ENCODE peak calls at places on chromosomes 3 and 15, in six cellular contexts. B is IMR-90, U is HepG2, H is A549, C is K562, V is GM12878. Z is an unnamed sample.

GRCh38 chr15:88920186-88920891 is 7.2 kb upstream of the MFGE8 start:
- DNase-seq in B (peak; percentile 77), H (no peak), V (no peak), U (no peak), C (peak; percentile 44), Z (no peak)

GRCh38 chr3:12832350-12833225 is 8.8 kb downstream of the RPL32 start:
- DNase-seq in V (no peak), H (no peak), U (no peak), B (no peak), C (no peak), Z (no peak)

GRCh38 chr15:70328137-70329115 is 230.7 kb upstream of the TLE3 start:
- DNase-seq in B (peak; percentile 48), C (no peak), V (no peak), U (no peak), H (no peak), Z (no peak)

GRCh38 chr3:8371085-8371551 is 130.5 kb upstream of the LMCD1 start:
- DNase-seq in V (no peak), B (peak; percentile 53), H (peak; percentile 4), C (no peak), U (no peak), Z (no peak)

GRCh38 chr3:195128255-195129071 is 142.5 kb downstream of the XXYLT1 start:
- DNase-seq in H (no peak), V (no peak), U (no peak), B (peak; percentile 59), C (no peak), Z (no peak)

GRCh38 chr15:70483513-70483912 is 279.8 kb downstream of the UACA start:
- DNase-seq in H (no peak), C (no peak), U (no peak), B (no peak), V (no peak), Z (no peak)

GRCh38 chr15:57591822-57592367 is at the start of gene MYZAP:
- DNase-seq in U (no peak), C (peak; percentile 90), B (no peak), V (no peak), H (peak; percentile 84), Z (peak; percentile 64)

GRCh38 chr3:58214484-58215316 is 3.9 kb upstream of the DNASE1L3 start:
- DNase-seq in C (no peak), B (peak; percentile 42), H (no peak), U (no peak), V (peak; percentile 96), Z (no peak)

GRCh38 chr3:110767838-110768237 is 303.8 kb upstream of the NECTIN3 start:
- DNase-seq in H (no peak), C (no peak), U (no peak), V (no peak), B (no peak), Z (no peak)

GRCh38 chr3:35639251-35640185 is at the start of gene ARPP21:
- DNase-seq in V (no peak), C (no peak), B (no peak), U (no peak), H (peak; percentile 40), Z (no peak)

GRCh38 chr3:55721716-55722484 is 234.8 kb upstream of the WNT5A start:
- DNase-seq in H (no peak), U (no peak), B (peak; percentile 51), C (peak; percentile 8), V (no peak), Z (peak; percentile 32)

GRCh38 chr15:75321711-75322110 is 14.2 kb upstream of the COMMD4 start:
- DNase-seq in H (no peak), B (no peak), V (no peak), C (no peak), U (no peak), Z (no peak)

GRCh38 chr15:49270541-49271421 is 100.7 kb downstream of the GALK2 start:
- DNase-seq in C (no peak), H (no peak), V (no peak), B (peak; percentile 69), U (no peak), Z (no peak)

GRCh38 chr3:68751883-68752282 is 180.5 kb downstream of the TAFA4 start:
- DNase-seq in U (no peak), B (no peak), V (no peak), H (no peak), C (no peak), Z (no peak)

GRCh38 chr3:79844176-79844575 is 76.4 kb upstream of the ROBO1 start:
- DNase-seq in H (no peak), B (no peak), V (no peak), C (no peak), U (no peak), Z (no peak)

GRCh38 chr3:185089751-185090150 is 63.1 kb downstream of the C3orf70 start:
- DNase-seq in H (no peak), B (no peak), V (no peak), U (no peak), C (no peak), Z (no peak)

GRCh38 chr3:38136272-38136806 is 588 bp downstream of the ACAA1 start:
- DNase-seq in C (peak; percentile 57), H (no peak), B (peak; percentile 54), U (no peak), V (no peak), Z (no peak)

GRCh38 chr3:3705090-3705775 is 94.0 kb upstream of the LRRN1 start:
- DNase-seq in V (no peak), B (no peak), H (no peak), U (no peak), C (no peak), Z (no peak)

GRCh38 chr15:91678003-91678402 is 175.5 kb upstream of the SLCO3A1 start:
- DNase-seq in V (no peak), C (no peak), H (no peak), B (no peak), U (no peak), Z (no peak)

GRCh38 chr15:78449220-78449999 is 11.4 kb downstream of the IREB2 start:
- DNase-seq in C (no peak), H (no peak), B (no peak), U (peak; percentile 8), V (no peak), Z (no peak)

GRCh38 chr15:45205192-45205591 is 17.4 kb upstream of the SHF start:
- DNase-seq in U (peak; percentile 67), B (peak; percentile 69), H (peak; percentile 55), V (peak; percentile 16), C (peak; percentile 51), Z (peak; percentile 50)

GRCh38 chr3:31077826-31078225 is 183.4 kb upstream of the GADL1 start:
- DNase-seq in H (no peak), C (no peak), V (no peak), B (peak; percentile 54), U (no peak), Z (no peak)

GRCh38 chr3:111721702-111722205 is 126.6 kb upstream of the ZBED2 start:
- DNase-seq in V (no peak), U (no peak), C (no peak), H (no peak), B (no peak), Z (no peak)

GRCh38 chr3:64131755-64132154 is 93.5 kb downstream of the PRICKLE2 start:
- DNase-seq in B (no peak), C (no peak), U (no peak), V (no peak), H (no peak), Z (no peak)

GRCh38 chr3:176994876-176995781 is 202.2 kb downstream of the TBL1XR1 start:
- DNase-seq in U (no peak), B (no peak), H (no peak), V (no peak), C (no peak), Z (no peak)

GRCh38 chr15:59344311-59344710 is 28.4 kb downstream of the MYO1E start:
- DNase-seq in C (no peak), V (no peak), H (no peak), U (no peak), B (no peak), Z (no peak)
- TF ChIP-seq BHLHE40 in C (no peak), V (no peak), H (no peak), U (no peak), B (no peak), Z (no peak)

GRCh38 chr3:72036899-72037298 is 252.0 kb upstream of the PROK2 start:
- DNase-seq in C (no peak), B (peak; percentile 3), H (no peak), U (no peak), V (no peak), Z (no peak)
- TF ChIP-seq BHLHE40 in C (no peak), B (no peak), H (no peak), U (no peak), V (no peak), Z (no peak)

GRCh38 chr3:117547956-117548550 is 838.5 kb downstream of the TUSC7 start:
- DNase-seq in H (peak; percentile 41), V (no peak), U (no peak), C (no peak), B (peak; percentile 83), Z (no peak)

GRCh38 chr3:117549716-117550115 is 840.1 kb downstream of the TUSC7 start:
- DNase-seq in U (no peak), B (no peak), H (no peak), C (no peak), V (no peak), Z (no peak)

GRCh38 chr3:117553461-117553860 is 843.9 kb downstream of the TUSC7 start:
- DNase-seq in B (peak; percentile 72), U (no peak), H (peak; percentile 7), C (no peak), V (peak; percentile 23), Z (no peak)

GRCh38 chr3:117545484-117545883 is 835.9 kb downstream of the TUSC7 start:
- DNase-seq in U (no peak), V (no peak), H (no peak), C (no peak), B (no peak), Z (no peak)

GRCh38 chr3:117548600-117548999 is 839.0 kb downstream of the TUSC7 start:
- DNase-seq in B (peak; percentile 23), U (no peak), H (no peak), C (no peak), V (no peak), Z (no peak)
- TF ChIP-seq BHLHE40 in B (no peak), U (no peak), H (no peak), C (no peak), V (no peak), Z (no peak)

DNA sequence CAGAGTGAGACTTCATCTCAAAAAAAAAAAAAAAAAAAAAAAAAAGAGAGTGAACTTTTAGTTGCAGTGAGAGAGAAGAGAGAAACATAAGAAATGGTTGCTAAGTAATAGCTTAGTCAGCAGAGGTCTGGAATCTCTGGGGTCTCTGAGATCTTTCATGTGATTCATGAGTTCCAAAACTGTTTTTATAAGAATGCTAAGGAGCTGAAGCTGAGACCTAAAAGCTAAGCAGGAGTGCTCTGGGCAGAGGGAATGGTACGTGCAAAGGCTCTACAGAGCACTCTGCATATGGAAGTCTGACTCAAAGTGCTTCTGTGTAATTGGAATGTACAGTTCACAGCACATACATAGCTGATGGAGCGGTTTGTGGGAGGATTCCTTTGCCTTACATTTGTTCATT is 66.2 kb upstream of the LRIG1 start:
- DNase-seq in H (no peak), U (no peak), V (no peak), C (no peak), B (peak; percentile 93), Z (no peak)
- TF ChIP-seq BHLHE40 in H (no peak), U (no peak), V (no peak), C (no peak), B (no peak), Z (no peak)

GRCh38 chr15:94263341-94264273 is 32.2 kb downstream of the MCTP2 start:
- DNase-seq in U (no peak), H (no peak), V (peak; percentile 73), B (peak; percentile 48), C (no peak), Z (no peak)
- TF ChIP-seq BHLHE40 in U (no peak), H (no peak), V (peak; percentile 88), B (no peak), C (no peak), Z (no peak)

Z was measured in HEK293T.